ENCODE peak calls at places on chromosomes 2 and 18, in eight cellular contexts. V is naive thymus-derived CD8-positive, alpha-beta T cell; N is AG04450; S is stimulated activated CD4-positive, alpha-beta T cell treated with anti-CD3 and anti-CD28 coated beads, Interleukin-1b, Interleukin-23, amount 100 ng/mL, for 4 hours; Y is mesothelial cell of epicardium; J is T-helper 1 cell; X is putamen; U is SHP77. O is an unnamed sample.

GRCh38 chr2:7379799-7380198 is 462.6 kb downstream of the RNF144A start:
- DNase-seq in U (no peak), N (no peak), S (no peak), V (no peak), Y (no peak), X (no peak), J (no peak), O (no peak)

GRCh38 chr2:205024822-205025518 is 479.7 kb downstream of the PARD3B start:
- DNase-seq in N (peak), X (peak), S (peak), Y (no peak), V (no peak), J (peak), U (no peak), O (peak)

GRCh38 chr2:50491541-50492114 is 540.3 kb downstream of the NRXN1 start:
- DNase-seq in J (peak), N (peak), Y (no peak), S (no peak), X (peak), U (peak), V (no peak), O (peak)

GRCh38 chr2:188382107-188382506 is 90.4 kb downstream of the GULP1 start:
- DNase-seq in V (no peak), S (no peak), N (no peak), U (no peak), Y (no peak), J (no peak), X (no peak), O (peak)

GRCh38 chr2:102420290-102420689 is 2.7 kb upstream of the IL18RAP start:
- DNase-seq in V (no peak), S (no peak), X (no peak), Y (no peak), N (no peak), J (no peak), U (no peak), O (no peak)

GRCh38 chr2:164485541-164485940 is 135.7 kb downstream of the GRB14 start:
- DNase-seq in V (no peak), X (no peak), J (no peak), S (no peak), U (no peak), Y (no peak), N (no peak), O (no peak)

GRCh38 chr2:217370391-217370790 is 510.5 kb upstream of the TNP1 start:
- DNase-seq in Y (no peak), U (no peak), X (no peak), V (no peak), N (no peak), S (no peak), J (no peak), O (peak)

GRCh38 chr2:112480540-112481049 is 1.4 kb upstream of the TTL start:
- DNase-seq in S (peak), X (no peak), N (no peak), U (peak), V (no peak), J (peak), Y (no peak), O (no peak)

GRCh38 chr2:97714950-97715652 is 1.7 kb downstream of the ZAP70 start:
- DNase-seq in N (no peak), Y (no peak), U (no peak), J (no peak), X (no peak), V (no peak), S (no peak), O (no peak)

GRCh38 chr2:120465989-120466703 is 120.2 kb downstream of the INHBB start:
- DNase-seq in U (no peak), J (no peak), S (no peak), Y (no peak), X (no peak), N (no peak), V (no peak), O (no peak)

GRCh38 chr2:111054791-111055627 is 65.7 kb upstream of the BCL2L11 start:
- DNase-seq in J (no peak), N (no peak), U (no peak), Y (no peak), V (no peak), S (peak), X (no peak), O (no peak)

GRCh38 chr18:52670903-52671302 is 330.9 kb downstream of the DCC start:
- DNase-seq in Y (no peak), U (peak), X (peak), S (no peak), J (no peak), V (no peak), N (no peak), O (peak)

GRCh38 chr2:42523341-42523740 is 29.6 kb upstream of the KCNG3 start:
- DNase-seq in S (no peak), X (no peak), J (no peak), V (peak), N (no peak), Y (no peak), U (no peak), O (no peak)

GRCh38 chr2:33146112-33146511 is 199.4 kb downstream of the LTBP1 start:
- DNase-seq in X (no peak), V (no peak), U (no peak), J (no peak), N (no peak), Y (no peak), S (no peak), O (peak)

GRCh38 chr2:170843656-170844055 is 27.0 kb downstream of the GAD1 start:
- DNase-seq in U (no peak), S (no peak), Y (no peak), X (no peak), N (no peak), V (no peak), J (peak), O (peak)

GRCh38 chr2:240127911-240128607 is 8.0 kb downstream of the COPS9 start:
- DNase-seq in J (no peak), S (no peak), V (no peak), U (no peak), X (no peak), Y (no peak), N (no peak), O (no peak)

GRCh38 chr2:174158003-174158402 is 90.3 kb downstream of the OLA1 start:
- DNase-seq in J (peak), V (peak), S (no peak), N (no peak), X (peak), Y (no peak), U (peak), O (peak)

GRCh38 chr2:15582645-15583340 is 8.9 kb upstream of the DDX1 start:
- DNase-seq in S (no peak), V (no peak), N (no peak), Y (no peak), U (no peak), X (no peak), J (no peak), O (no peak)

GRCh38 chr18:5895886-5896740 is 791 bp upstream of the TMEM200C start:
- DNase-seq in J (no peak), Y (peak), N (no peak), U (peak), S (no peak), X (no peak), V (no peak), O (peak)

GRCh38 chr2:46181789-46182530 is 115.2 kb upstream of the EPAS1 start:
- DNase-seq in U (no peak), X (no peak), J (no peak), Y (no peak), S (no peak), V (no peak), N (no peak), O (no peak)

GRCh38 chr2:177547772-177548171 is 155.2 kb downstream of the AGPS start:
- DNase-seq in S (no peak), N (no peak), U (no peak), X (no peak), Y (no peak), V (no peak), J (no peak), O (no peak)

GRCh38 chr2:143903172-143903856 is 616.6 kb downstream of the ZEB2 start:
- DNase-seq in U (peak), X (no peak), J (peak), V (peak), S (no peak), N (no peak), Y (no peak), O (no peak)

GRCh38 chr18:46422552-46423055 is 234.4 kb downstream of the LOXHD1 start:
- DNase-seq in U (no peak), V (no peak), S (no peak), X (no peak), J (no peak), N (no peak), Y (no peak), O (no peak)

GRCh38 chr2:53985646-53986045 is 14.9 kb upstream of the PSME4 start:
- DNase-seq in U (no peak), V (no peak), S (no peak), J (no peak), Y (no peak), X (no peak), N (no peak), O (no peak)

GRCh38 chr18:3130344-3130743 is 89.4 kb downstream of the MYOM1 start:
- DNase-seq in J (no peak), V (no peak), X (no peak), N (no peak), U (no peak), Y (no peak), S (no peak), O (no peak)

GRCh38 chr18:9951022-9951859 is 37.4 kb downstream of the VAPA start:
- DNase-seq in X (peak), N (peak), J (peak), S (no peak), V (no peak), Y (no peak), U (peak), O (peak)

GRCh38 chr2:47592381-47592780 is 189.4 kb downstream of the MSH2 start:
- DNase-seq in U (no peak), X (no peak), Y (no peak), S (no peak), J (no peak), V (no peak), N (no peak), O (no peak)

GRCh38 chr18:25251127-25251526 is 100.8 kb downstream of the ZNF521 start:
- DNase-seq in U (no peak), V (no peak), Y (no peak), J (no peak), S (no peak), N (no peak), X (no peak), O (no peak)

GRCh38 chr2:28602751-28603639 is 107.1 kb downstream of the PLB1 start:
- DNase-seq in X (no peak), Y (no peak), S (no peak), N (no peak), V (no peak), J (no peak), U (no peak), O (no peak)

GRCh38 chr2:162012565-162012869 is 61.5 kb downstream of the DPP4 start:
- DNase-seq in N (no peak), J (no peak), S (no peak), U (no peak), Y (no peak), V (peak), X (no peak), O (no peak)

GRCh38 chr2:19785432-19785831 is 116.4 kb downstream of the TTC32 start:
- DNase-seq in J (no peak), X (no peak), V (no peak), S (no peak), Y (no peak), N (no peak), U (no peak), O (peak)

GRCh38 chr2:39160982-39161381 is 40.1 kb upstream of the SOS1 start:
- DNase-seq in J (no peak), S (no peak), Y (no peak), V (no peak), U (no peak), N (no peak), X (no peak), O (peak)

O was measured in GM03348.